ENCODE peak calls at places on chromosomes 5 and 9, in seven cellular contexts. X, G, U, H, Q, W and Y are unnamed samples.

GRCh38 chr5:176534640-176535039 is 2.6 kb downstream of the RNF44 start:
- DNase-seq in X (no peak), G (peak), U (no peak), H (no peak), Q (no peak), W (no peak), Y (no peak)

GRCh38 chr5:107337281-107337680 is 333.5 kb downstream of the EFNA5 start:
- DNase-seq in X (no peak), G (peak), U (no peak), H (no peak), Q (no peak), W (no peak), Y (no peak)

GRCh38 chr5:56494300-56494704 is 261.2 kb upstream of the ANKRD55 start:
- DNase-seq in X (no peak), G (no peak), U (peak), H (no peak), Q (no peak), W (no peak), Y (no peak)

GRCh38 chr5:94181940-94182339 is 436.5 kb downstream of the KIAA0825 start:
- DNase-seq in X (no peak), G (no peak), U (peak), H (no peak), Q (no peak), W (no peak), Y (no peak)

GRCh38 chr5:37615184-37615583 is 224.7 kb downstream of the GDNF start:
- DNase-seq in X (no peak), G (no peak), U (peak), H (no peak), Q (peak), W (no peak), Y (no peak)

GRCh38 chr5:147673276-147673675 is 109.3 kb downstream of the JAKMIP2 start:
- DNase-seq in X (no peak), G (no peak), U (no peak), H (no peak), Q (no peak), W (no peak), Y (no peak)

GRCh38 chr9:115649991-115650472 is 503.6 kb upstream of the PAPPA start:
- DNase-seq in X (no peak), G (peak), U (peak), H (peak), Q (peak), W (peak), Y (no peak)

GRCh38 chr9:14323969-14324366 is 10.0 kb upstream of the NFIB start:
- DNase-seq in X (no peak), G (no peak), U (no peak), H (no peak), Q (no peak), W (no peak), Y (no peak)

GRCh38 chr9:133796562-133796961 is 58.4 kb upstream of the SARDH start:
- DNase-seq in X (no peak), G (no peak), U (no peak), H (no peak), Q (no peak), W (no peak), Y (no peak)

GRCh38 chr9:130189840-130190239 is 17.6 kb downstream of the NCS1 start:
- DNase-seq in X (no peak), G (no peak), U (peak), H (no peak), Q (peak), W (no peak), Y (no peak)

GRCh38 chr9:122785269-122785668 is 3.5 kb upstream of the OR5C1 start:
- DNase-seq in X (no peak), G (no peak), U (no peak), H (no peak), Q (no peak), W (no peak), Y (no peak)

GRCh38 chr5:80686757-80687156 is 32.0 kb upstream of the DHFR start:
- DNase-seq in X (no peak), G (no peak), U (peak), H (no peak), Q (peak), W (no peak), Y (no peak)

GRCh38 chr5:74801941-74802340 is 34.9 kb downstream of the NSA2 start:
- DNase-seq in X (no peak), G (no peak), U (no peak), H (no peak), Q (no peak), W (no peak), Y (no peak)

GRCh38 chr9:135707449-135708138 is 5.6 kb downstream of the KCNT1 start:
- DNase-seq in X (no peak), G (no peak), U (no peak), H (no peak), Q (no peak), W (no peak), Y (no peak)

GRCh38 chr9:134544388-134545212 is 97.0 kb upstream of the COL5A1 start:
- DNase-seq in X (peak), G (peak), U (peak), H (peak), Q (no peak), W (peak), Y (peak)

GRCh38 chr9:104232781-104233341 is 138.8 kb downstream of the SMC2 start:
- DNase-seq in X (no peak), G (no peak), U (peak), H (no peak), Q (peak), W (no peak), Y (peak)

GRCh38 chr5:109688647-109688998 is 1.1 kb upstream of the MAN2A1 start:
- DNase-seq in X (no peak), G (peak), U (no peak), H (no peak), Q (no peak), W (no peak), Y (no peak)

GRCh38 chr5:43279548-43280274 is 33.5 kb downstream of the HMGCS1 start:
- DNase-seq in X (no peak), G (no peak), U (no peak), H (no peak), Q (no peak), W (no peak), Y (no peak)

GRCh38 chr9:93567271-93567959 is 9.0 kb upstream of the PHF2 start:
- DNase-seq in X (no peak), G (no peak), U (no peak), H (no peak), Q (no peak), W (peak), Y (no peak)

GRCh38 chr9:127987103-127987614 is 6.4 kb upstream of the EEIG1 start:
- DNase-seq in X (no peak), G (no peak), U (no peak), H (peak), Q (no peak), W (no peak), Y (no peak)

GRCh38 chr5:42813533-42813932 is 1.8 kb upstream of the SELENOP start:
- DNase-seq in X (peak), G (no peak), U (no peak), H (peak), Q (no peak), W (no peak), Y (peak)

GRCh38 chr5:148394587-148395019 is 10.8 kb downstream of the FBXO38 start:
- DNase-seq in X (no peak), G (no peak), U (no peak), H (no peak), Q (no peak), W (no peak), Y (no peak)

GRCh38 chr5:79774171-79774854 is 84.7 kb downstream of the CMYA5 start:
- DNase-seq in X (peak), G (no peak), U (peak), H (no peak), Q (no peak), W (no peak), Y (no peak)

GRCh38 chr5:91367908-91368648 is 15.0 kb downstream of the ARRDC3 start:
- DNase-seq in X (no peak), G (no peak), U (no peak), H (no peak), Q (no peak), W (no peak), Y (no peak)

GRCh38 chr9:126215486-126215885 is 111.1 kb upstream of the MVB12B start:
- DNase-seq in X (no peak), G (no peak), U (no peak), H (no peak), Q (no peak), W (no peak), Y (no peak)

GRCh38 chr5:157842185-157842584 is 16.8 kb downstream of the CLINT1 start:
- DNase-seq in X (no peak), G (no peak), U (no peak), H (no peak), Q (no peak), W (no peak), Y (no peak)

GRCh38 chr9:6219040-6219439 is 3.4 kb downstream of the IL33 start:
- DNase-seq in X (no peak), G (no peak), U (peak), H (no peak), Q (no peak), W (no peak), Y (no peak)

GRCh38 chr5:1017056-1017455 is 8.5 kb downstream of the NKD2 start:
- DNase-seq in X (no peak), G (no peak), U (no peak), H (peak), Q (no peak), W (peak), Y (no peak)

GRCh38 chr5:1975898-1976765 is 93.4 kb upstream of the IRX4 start:
- DNase-seq in X (no peak), G (no peak), U (no peak), H (no peak), Q (no peak), W (no peak), Y (no peak)

GRCh38 chr5:168287362-168287761 is 4.1 kb upstream of the WWC1 start:
- DNase-seq in X (no peak), G (no peak), U (no peak), H (no peak), Q (no peak), W (no peak), Y (no peak)

GRCh38 chr5:129899454-129899853 is 4.8 kb upstream of the CHSY3 start:
- DNase-seq in X (no peak), G (no peak), U (peak), H (no peak), Q (peak), W (no peak), Y (no peak)

GRCh38 chr5:6373081-6373846 is 5.1 kb downstream of the MED10 start:
- DNase-seq in X (no peak), G (no peak), U (no peak), H (peak), Q (no peak), W (no peak), Y (no peak)

GRCh38 chr5:80186634-80187033 is 69.2 kb downstream of the SERINC5 start:
- DNase-seq in X (no peak), G (peak), U (peak), H (no peak), Q (no peak), W (no peak), Y (no peak)

GRCh38 chr5:50702615-50703325 is 36.3 kb downstream of the PARP8 start:
- DNase-seq in X (no peak), G (no peak), U (no peak), H (no peak), Q (no peak), W (no peak), Y (no peak)
- H3K4me3 ChIP-seq in X (no peak), G (no peak), U (no peak), H (no peak), Q (no peak), W (no peak), Y (no peak)

DNA sequence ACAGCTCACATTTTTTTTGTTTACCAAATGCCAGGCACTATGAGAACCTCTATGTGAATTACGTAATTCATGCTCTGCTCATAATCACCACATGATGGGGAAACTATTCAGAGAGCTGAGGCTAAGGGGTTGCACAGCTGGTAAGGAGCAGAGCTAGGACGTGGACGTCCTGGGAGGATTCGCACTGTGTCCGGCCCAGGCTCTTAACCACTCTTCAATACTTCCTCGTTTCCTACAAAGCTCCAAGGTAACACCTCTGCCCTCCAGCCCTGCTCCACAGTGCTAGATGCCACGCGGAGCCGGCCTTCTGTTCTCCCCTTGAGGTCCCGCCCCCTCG is 8.7 kb downstream of the PHF19 start:
- DNase-seq in X (no peak), G (no peak), U (peak), H (no peak), Q (peak), W (no peak), Y (peak)
- TF ChIP-seq CTCF in X (no peak), G (no peak), U (no peak), H (no peak), Q (no peak), W (peak), Y (no peak)

GRCh38 chr5:135468086-135468485 is 15.9 kb upstream of the TIFAB start:
- DNase-seq in X (no peak), G (no peak), U (no peak), H (no peak), Q (no peak), W (peak), Y (no peak)

GRCh38 chr5:135465391-135466122 is 13.4 kb upstream of the TIFAB start:
- DNase-seq in X (no peak), G (no peak), U (no peak), H (no peak), Q (no peak), W (peak), Y (no peak)

GRCh38 chr5:135466178-135467050 is 14.3 kb upstream of the TIFAB start:
- DNase-seq in X (no peak), G (peak), U (peak), H (peak), Q (peak), W (peak), Y (no peak)

GRCh38 chr5:135468541-135468940 is 16.4 kb upstream of the TIFAB start:
- DNase-seq in X (no peak), G (no peak), U (no peak), H (no peak), Q (no peak), W (peak), Y (no peak)

DNA sequence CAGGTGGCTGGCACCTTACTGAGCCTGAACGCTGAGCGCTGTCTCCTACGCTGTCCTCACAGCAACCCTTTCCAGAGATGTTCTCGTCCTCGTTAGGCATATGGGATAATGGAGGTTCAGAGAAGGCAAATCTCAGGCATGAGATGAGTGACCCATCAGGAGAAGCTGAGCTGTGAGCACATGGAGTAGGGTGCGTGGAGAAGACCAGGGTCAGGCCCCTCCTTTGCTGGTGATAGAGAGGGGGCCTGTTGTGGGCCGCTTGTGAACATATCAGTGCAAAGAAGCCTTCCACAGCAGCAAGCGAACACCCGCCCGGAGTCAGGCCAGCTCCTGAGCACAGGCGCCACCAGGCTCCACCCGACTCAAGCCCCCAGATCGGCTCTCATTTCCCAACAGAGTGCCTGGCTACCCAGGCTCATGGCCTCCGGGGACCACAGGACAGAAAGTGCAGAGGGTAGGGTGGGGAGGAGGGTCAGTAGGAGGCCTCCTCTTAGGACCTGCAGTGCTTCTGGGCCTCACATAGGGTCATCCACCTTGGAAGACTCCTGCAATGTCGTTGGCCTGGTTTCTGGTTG is 15.0 kb upstream of the TIFAB start:
- DNase-seq in X (no peak), G (no peak), U (no peak), H (no peak), Q (no peak), W (peak), Y (no peak)
- H3K4me3 ChIP-seq in X (no peak), G (no peak), U (no peak), H (no peak), Q (no peak), W (no peak), Y (no peak)

GRCh38 chr5:142803428-142804111 is 33.4 kb downstream of the ARHGAP26 start:
- DNase-seq in X (no peak), G (no peak), U (peak), H (peak), Q (no peak), W (peak), Y (no peak)
- TF ChIP-seq CTCF in X (no peak), G (no peak), U (no peak), H (no peak), Q (no peak), W (no peak), Y (no peak)

GRCh38 chr9:111900081-111900805 is 3.6 kb downstream of the UGCG start:
- DNase-seq in X (no peak), G (no peak), U (no peak), H (no peak), Q (no peak), W (no peak), Y (no peak)

GRCh38 chr9:111895996-111896941 is at the start of gene UGCG:
- DNase-seq in X (peak), G (peak), U (peak), H (peak), Q (peak), W (peak), Y (peak)

GRCh38 chr9:111898331-111899096 is 1.9 kb downstream of the UGCG start:
- DNase-seq in X (no peak), G (no peak), U (peak), H (no peak), Q (no peak), W (no peak), Y (no peak)

GRCh38 chr9:111896942-111897830 is 572 bp downstream of the UGCG start:
- DNase-seq in X (no peak), G (peak), U (peak), H (peak), Q (no peak), W (peak), Y (no peak)

GRCh38 chr9:111897831-111898144 is 1.2 kb downstream of the UGCG start:
- DNase-seq in X (no peak), G (no peak), U (peak), H (no peak), Q (no peak), W (no peak), Y (no peak)
- H3K4me3 ChIP-seq in X (peak), G (peak), U (peak), H (peak), Q (peak), W (peak), Y (peak)

GRCh38 chr9:109143881-109144562 is 23.0 kb downstream of the FRRS1L start:
- DNase-seq in X (no peak), G (no peak), U (peak), H (no peak), Q (no peak), W (no peak), Y (no peak)
- TF ChIP-seq CTCF in X (no peak), G (no peak), U (peak), H (no peak), Q (peak), W (no peak), Y (peak)

GRCh38 chr9:35791321-35791921 is at the start of gene NPR2:
- DNase-seq in X (no peak), G (no peak), U (peak), H (peak), Q (no peak), W (peak), Y (no peak)

GRCh38 chr9:35790385-35791291 is 753 bp upstream of the NPR2 start:
- DNase-seq in X (no peak), G (peak), U (peak), H (peak), Q (peak), W (peak), Y (peak)

GRCh38 chr9:35793461-35793860 is 2.1 kb downstream of the NPR2 start:
- DNase-seq in X (no peak), G (no peak), U (no peak), H (no peak), Q (no peak), W (no peak), Y (no peak)

GRCh38 chr9:35792826-35793225 is 1.4 kb downstream of the NPR2 start:
- DNase-seq in X (no peak), G (no peak), U (no peak), H (no peak), Q (no peak), W (no peak), Y (no peak)

DNA sequence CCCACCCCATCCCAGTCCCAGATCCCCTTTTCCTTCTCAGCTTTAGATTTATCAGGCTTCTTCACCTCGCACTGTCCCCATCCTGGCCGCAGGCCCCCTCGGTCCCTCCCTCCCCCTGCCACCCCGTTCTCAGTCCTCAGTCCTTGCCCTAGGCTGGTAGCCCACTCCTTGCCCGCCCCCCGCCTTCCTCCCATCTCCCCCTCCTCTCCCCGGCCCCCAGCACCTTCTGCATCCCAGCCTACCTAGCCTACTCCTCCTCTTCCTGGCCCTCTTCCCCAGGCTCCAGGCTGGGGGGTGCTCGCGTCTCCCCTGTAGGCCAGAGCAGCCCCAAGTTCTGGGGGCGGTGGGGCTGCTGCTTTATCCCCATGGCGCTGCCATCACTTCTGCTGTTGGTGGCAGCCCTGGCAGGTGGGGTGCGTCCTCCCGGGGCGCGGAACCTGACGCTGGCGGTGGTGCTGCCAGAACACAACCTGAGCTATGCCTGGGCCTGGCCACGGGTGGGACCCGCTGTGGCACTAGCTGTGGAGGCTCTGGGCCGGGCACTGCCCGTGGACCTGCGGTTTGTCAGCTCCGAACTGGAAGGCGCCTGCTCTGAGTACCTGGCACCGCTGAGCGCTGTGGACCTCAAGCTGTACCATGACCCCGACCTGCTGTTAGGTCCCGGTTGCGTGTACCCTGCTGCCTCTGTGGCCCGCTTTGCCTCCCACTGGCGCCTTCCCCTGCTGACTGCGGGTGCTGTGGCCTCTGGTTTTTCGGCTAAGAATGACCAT is 838 bp downstream of the NPR2 start:
- DNase-seq in X (no peak), G (no peak), U (no peak), H (peak), Q (no peak), W (no peak), Y (no peak)
- H3K4me3 ChIP-seq in X (no peak), G (no peak), U (peak), H (peak), Q (peak), W (peak), Y (peak)

GRCh38 chr5:15238006-15238405 is 262.0 kb upstream of the FBXL7 start:
- DNase-seq in X (no peak), G (no peak), U (no peak), H (no peak), Q (no peak), W (no peak), Y (no peak)

GRCh38 chr5:15233566-15233965 is 266.4 kb upstream of the FBXL7 start:
- DNase-seq in X (no peak), G (no peak), U (no peak), H (no peak), Q (no peak), W (no peak), Y (no peak)

GRCh38 chr5:15236911-15237508 is 263.0 kb upstream of the FBXL7 start:
- DNase-seq in X (no peak), G (no peak), U (no peak), H (no peak), Q (no peak), W (no peak), Y (no peak)

GRCh38 chr5:15234366-15234765 is 265.6 kb upstream of the FBXL7 start:
- DNase-seq in X (peak), G (no peak), U (no peak), H (no peak), Q (no peak), W (no peak), Y (no peak)

GRCh38 chr5:15234911-15235310 is 265.1 kb upstream of the FBXL7 start:
- DNase-seq in X (no peak), G (no peak), U (no peak), H (no peak), Q (no peak), W (no peak), Y (no peak)
- TF ChIP-seq CTCF in X (no peak), G (no peak), U (no peak), H (no peak), Q (no peak), W (no peak), Y (no peak)

GRCh38 chr5:139470821-139471300 is at the start of gene SMIM33:
- DNase-seq in X (no peak), G (peak), U (no peak), H (no peak), Q (no peak), W (no peak), Y (no peak)
- H3K4me3 ChIP-seq in X (no peak), G (no peak), U (no peak), H (no peak), Q (no peak), W (no peak), Y (no peak)